ENCODE peak calls at places on chromosomes 13 and 19, in five cellular contexts. One of them, this sample, is unnamed.

GRCh38 chr19:18657590-18658365 is 20.9 kb downstream of the KLHL26 start:
- DNase-seq in GM23338: peak; percentile 78
- DNase-seq in transverse colon: no peak
- DNase-seq in epithelial cell of esophagus: no peak
- DNase-seq in fibroblast of the aortic adventitia: peak; percentile 81
- DNase-seq in this sample: no peak

GRCh38 chr19:34241513-34242337 is 12.6 kb upstream of the GARRE1 start:
- DNase-seq in fibroblast of the aortic adventitia: no peak
- DNase-seq in GM23338: peak; percentile 93
- DNase-seq in transverse colon: peak; percentile 75
- DNase-seq in epithelial cell of esophagus: peak; percentile 69
- DNase-seq in this sample: peak; percentile 46

GRCh38 chr19:39483141-39483540 is 2.5 kb downstream of the TIMM50 start:
- DNase-seq in epithelial cell of esophagus: no peak
- DNase-seq in GM23338: no peak
- DNase-seq in transverse colon: no peak
- DNase-seq in fibroblast of the aortic adventitia: no peak
- DNase-seq in this sample: no peak

GRCh38 chr13:98280176-98280510 is 103.1 kb upstream of the RNF113B start:
- DNase-seq in GM23338: no peak
- DNase-seq in transverse colon: no peak
- DNase-seq in epithelial cell of esophagus: no peak
- DNase-seq in fibroblast of the aortic adventitia: no peak
- DNase-seq in this sample: peak; percentile 53

GRCh38 chr19:33752945-33753344 is 43.7 kb upstream of the KCTD15 start:
- DNase-seq in transverse colon: no peak
- DNase-seq in epithelial cell of esophagus: no peak
- DNase-seq in GM23338: no peak
- DNase-seq in fibroblast of the aortic adventitia: no peak
- DNase-seq in this sample: no peak

GRCh38 chr13:51895906-51896888 is 34.4 kb downstream of the CCDC70 start:
- DNase-seq in transverse colon: peak; percentile 57
- DNase-seq in epithelial cell of esophagus: peak; percentile 58
- DNase-seq in fibroblast of the aortic adventitia: peak; percentile 66
- DNase-seq in GM23338: peak; percentile 81
- DNase-seq in this sample: peak; percentile 59

GRCh38 chr19:55586976-55587668 is 6.5 kb upstream of the ZNF579 start:
- DNase-seq in fibroblast of the aortic adventitia: peak; percentile 86
- DNase-seq in GM23338: peak; percentile 98
- DNase-seq in transverse colon: peak; percentile 96
- DNase-seq in epithelial cell of esophagus: peak; percentile 96
- DNase-seq in this sample: peak; percentile 98

GRCh38 chr13:107124129-107124718 is 556.3 kb upstream of the ARGLU1 start:
- DNase-seq in GM23338: peak; percentile 46
- DNase-seq in transverse colon: no peak
- DNase-seq in fibroblast of the aortic adventitia: peak; percentile 5
- DNase-seq in epithelial cell of esophagus: peak; percentile 19
- DNase-seq in this sample: no peak

GRCh38 chr19:46944918-46945628 is 74.6 kb upstream of the NPAS1 start:
- DNase-seq in epithelial cell of esophagus: no peak
- DNase-seq in fibroblast of the aortic adventitia: peak; percentile 43
- DNase-seq in transverse colon: peak; percentile 46
- DNase-seq in GM23338: peak; percentile 78
- DNase-seq in this sample: peak; percentile 74

GRCh38 chr13:100347941-100348340 is 240.6 kb downstream of the GGACT start:
- DNase-seq in epithelial cell of esophagus: peak; percentile 65
- DNase-seq in GM23338: no peak
- DNase-seq in fibroblast of the aortic adventitia: peak; percentile 60
- DNase-seq in transverse colon: no peak
- DNase-seq in this sample: no peak

GRCh38 chr19:56217039-56217949 is 15.2 kb downstream of the ZSCAN5C start:
- DNase-seq in fibroblast of the aortic adventitia: peak; percentile 17
- DNase-seq in GM23338: peak; percentile 77
- DNase-seq in transverse colon: no peak
- DNase-seq in epithelial cell of esophagus: peak; percentile 93
- DNase-seq in this sample: peak; percentile 9

GRCh38 chr19:48498576-48498879 is 13.1 kb downstream of the LMTK3 start:
- DNase-seq in GM23338: no peak
- DNase-seq in transverse colon: no peak
- DNase-seq in epithelial cell of esophagus: no peak
- DNase-seq in fibroblast of the aortic adventitia: no peak
- DNase-seq in this sample: no peak

DNA sequence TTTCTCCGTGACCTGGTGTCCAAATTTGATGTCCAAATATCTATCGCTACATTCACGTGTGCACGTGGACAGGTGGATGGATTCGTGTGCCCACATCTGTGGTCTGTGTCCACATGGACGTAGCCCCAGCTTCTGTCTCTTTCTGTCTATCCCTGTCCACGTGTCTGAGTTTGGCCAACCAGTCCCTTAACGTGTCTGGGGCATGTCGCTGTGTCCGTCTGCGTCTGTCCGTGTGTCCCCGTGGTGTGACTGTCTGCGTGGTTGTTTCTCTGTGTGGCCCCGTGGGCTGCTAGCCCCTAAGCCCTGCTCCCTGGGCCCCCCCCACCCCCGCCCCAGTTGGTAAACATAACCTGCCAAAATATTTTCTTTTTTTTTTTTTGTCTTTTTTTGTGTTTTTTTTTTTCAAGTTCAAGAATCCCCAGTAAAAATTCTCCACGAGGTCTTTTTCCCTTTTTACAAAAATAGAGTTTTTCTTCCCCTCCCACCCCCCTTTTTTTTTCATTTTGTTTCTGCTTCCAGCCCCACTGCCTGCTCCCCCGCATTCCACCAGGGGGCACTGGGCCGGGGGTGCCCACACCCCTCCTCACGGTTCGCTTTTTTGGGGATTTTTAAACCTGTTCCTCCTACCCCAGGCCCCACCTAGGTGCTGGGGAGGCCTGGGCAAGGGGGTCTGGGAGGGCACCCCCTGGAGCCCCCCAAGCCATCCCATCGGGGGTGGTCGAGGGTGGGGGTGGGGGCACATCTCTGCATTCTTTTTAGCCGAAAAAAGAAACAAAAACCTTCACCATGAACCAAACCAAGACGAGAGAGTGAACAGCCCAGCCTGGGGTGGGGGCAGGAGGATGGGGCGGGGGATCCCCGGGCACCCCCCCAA is 18.3 kb downstream of the PRKCSH start:
- DNase-seq in transverse colon: no peak
- DNase-seq in GM23338: peak; percentile 72
- DNase-seq in fibroblast of the aortic adventitia: no peak
- DNase-seq in epithelial cell of esophagus: no peak
- DNase-seq in this sample: no peak
- TF ChIP-seq CTCF in transverse colon: no peak
- TF ChIP-seq CTCF in GM23338: peak; percentile 97
- TF ChIP-seq CTCF in fibroblast of the aortic adventitia: peak; percentile 48
- TF ChIP-seq CTCF in epithelial cell of esophagus: peak; percentile 22
- TF ChIP-seq CTCF in this sample: peak; percentile 47

GRCh38 chr19:12937243-12938053 is 961 bp upstream of the CALR start:
- DNase-seq in GM23338: peak; percentile 91
- DNase-seq in fibroblast of the aortic adventitia: no peak
- DNase-seq in transverse colon: peak; percentile 48
- DNase-seq in epithelial cell of esophagus: no peak
- DNase-seq in this sample: no peak
- TF ChIP-seq CTCF in GM23338: no peak
- TF ChIP-seq CTCF in fibroblast of the aortic adventitia: no peak
- TF ChIP-seq CTCF in transverse colon: no peak
- TF ChIP-seq CTCF in epithelial cell of esophagus: no peak
- TF ChIP-seq CTCF in this sample: no peak

DNA sequence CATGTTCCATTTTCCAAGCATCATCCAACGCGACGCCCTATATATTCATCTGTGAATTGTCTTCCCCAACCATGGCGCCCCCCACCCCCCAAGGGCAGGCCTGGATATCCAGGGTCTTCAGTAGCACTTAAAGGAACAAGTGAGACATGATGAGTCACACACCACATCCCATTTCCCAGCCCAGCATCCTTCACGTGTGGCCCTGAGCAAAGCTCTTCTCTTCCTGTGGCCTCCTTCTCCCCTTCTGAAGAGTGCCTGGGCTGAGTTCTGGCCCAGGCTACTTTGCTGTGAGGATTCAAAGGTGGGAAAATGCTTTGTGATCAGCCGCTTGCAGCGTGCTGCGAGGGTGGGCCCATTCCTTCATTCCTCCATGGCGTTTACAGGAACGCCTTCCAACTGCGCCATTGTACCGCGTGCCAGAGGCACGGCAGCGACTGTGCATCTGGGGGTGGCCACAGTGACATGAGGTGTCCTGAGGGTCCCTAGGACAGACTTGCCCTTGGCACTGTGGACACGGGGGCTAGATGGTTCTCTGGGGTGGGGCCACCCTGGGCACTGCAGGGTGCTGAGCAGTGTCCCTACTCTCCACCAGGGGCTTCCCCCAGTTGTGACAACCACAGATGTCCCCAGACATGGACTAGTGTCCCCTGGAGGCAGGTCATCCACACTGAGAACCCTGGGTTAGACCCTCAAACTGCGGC is 11.7 kb downstream of the PLIN4 start:
- DNase-seq in epithelial cell of esophagus: peak; percentile 58
- DNase-seq in GM23338: no peak
- DNase-seq in fibroblast of the aortic adventitia: peak; percentile 31
- DNase-seq in transverse colon: no peak
- DNase-seq in this sample: no peak
- TF ChIP-seq CTCF in epithelial cell of esophagus: no peak
- TF ChIP-seq CTCF in GM23338: no peak
- TF ChIP-seq CTCF in fibroblast of the aortic adventitia: no peak
- TF ChIP-seq CTCF in transverse colon: no peak
- TF ChIP-seq CTCF in this sample: no peak

GRCh38 chr19:49866933-49867782 is at the start of gene PNKP:
- DNase-seq in epithelial cell of esophagus: peak; percentile 91
- DNase-seq in fibroblast of the aortic adventitia: peak; percentile 90
- DNase-seq in GM23338: peak; percentile 95
- DNase-seq in transverse colon: peak; percentile 92
- DNase-seq in this sample: peak; percentile 91

GRCh38 chr19:49871349-49871985 is 4.1 kb upstream of the PNKP start:
- DNase-seq in transverse colon: no peak
- DNase-seq in GM23338: no peak
- DNase-seq in epithelial cell of esophagus: no peak
- DNase-seq in fibroblast of the aortic adventitia: no peak
- DNase-seq in this sample: no peak

GRCh38 chr19:49869009-49869483 is 1.7 kb upstream of the PNKP start:
- DNase-seq in fibroblast of the aortic adventitia: no peak
- DNase-seq in epithelial cell of esophagus: no peak
- DNase-seq in GM23338: no peak
- DNase-seq in transverse colon: no peak
- DNase-seq in this sample: peak; percentile 91

GRCh38 chr19:49870309-49870901 is 3.0 kb upstream of the PNKP start:
- DNase-seq in epithelial cell of esophagus: no peak
- DNase-seq in GM23338: no peak
- DNase-seq in transverse colon: no peak
- DNase-seq in fibroblast of the aortic adventitia: no peak
- DNase-seq in this sample: no peak

DNA sequence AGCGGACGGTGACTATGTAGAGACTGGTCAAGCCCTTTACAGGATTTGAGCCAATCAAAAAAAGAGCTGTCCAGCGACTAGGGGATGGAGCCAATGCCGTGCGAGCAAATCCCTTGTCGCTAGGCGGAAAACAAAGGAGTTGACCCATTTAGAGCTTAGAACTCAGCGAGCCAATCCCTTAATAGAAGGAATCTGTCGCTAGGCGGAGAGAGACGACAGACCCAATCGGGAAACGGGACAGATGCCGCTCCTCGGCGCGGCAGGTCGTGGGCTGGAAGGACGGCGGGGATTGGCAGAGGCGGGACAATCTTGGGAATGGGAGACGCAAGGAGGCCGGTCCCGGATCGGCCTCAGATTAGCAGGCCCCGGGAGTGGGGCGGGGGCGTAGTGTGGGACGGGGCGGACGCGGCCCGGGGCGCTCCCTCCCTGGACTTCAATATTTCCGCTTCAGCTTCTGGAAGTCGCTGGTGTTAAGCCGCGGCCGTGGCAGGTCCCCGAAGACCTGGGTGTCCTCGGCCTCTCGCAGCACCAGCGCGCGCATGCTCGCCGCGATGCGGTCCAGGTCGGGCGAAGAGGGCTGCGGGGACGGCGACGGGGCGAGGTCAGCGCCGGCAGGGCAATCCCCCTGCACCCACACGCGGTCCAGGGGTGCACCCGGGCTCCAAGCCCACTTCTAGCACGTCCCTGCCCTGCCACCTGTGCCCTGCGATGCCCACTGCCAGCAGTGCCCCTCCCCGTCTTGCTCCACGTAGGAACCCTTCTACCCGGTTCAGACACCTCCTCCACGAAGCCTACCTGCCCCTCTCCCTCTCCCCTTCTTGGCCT is 2.3 kb upstream of the PNKP start:
- DNase-seq in epithelial cell of esophagus: peak; percentile 100
- DNase-seq in fibroblast of the aortic adventitia: peak; percentile 100
- DNase-seq in GM23338: peak; percentile 100
- DNase-seq in transverse colon: peak; percentile 97
- DNase-seq in this sample: peak; percentile 95
- TF ChIP-seq CTCF in epithelial cell of esophagus: no peak
- TF ChIP-seq CTCF in fibroblast of the aortic adventitia: peak; percentile 2
- TF ChIP-seq CTCF in GM23338: no peak
- TF ChIP-seq CTCF in transverse colon: no peak
- TF ChIP-seq CTCF in this sample: no peak

GRCh38 chr19:17541184-17541759 is 14.2 kb upstream of the COLGALT1 start:
- DNase-seq in transverse colon: no peak
- DNase-seq in GM23338: no peak
- DNase-seq in epithelial cell of esophagus: no peak
- DNase-seq in fibroblast of the aortic adventitia: no peak
- DNase-seq in this sample: no peak

GRCh38 chr19:17542042-17542441 is 13.4 kb upstream of the COLGALT1 start:
- DNase-seq in fibroblast of the aortic adventitia: no peak
- DNase-seq in transverse colon: no peak
- DNase-seq in GM23338: no peak
- DNase-seq in epithelial cell of esophagus: no peak
- DNase-seq in this sample: no peak

GRCh38 chr19:17540174-17540573 is 15.3 kb upstream of the COLGALT1 start:
- DNase-seq in epithelial cell of esophagus: no peak
- DNase-seq in fibroblast of the aortic adventitia: no peak
- DNase-seq in transverse colon: no peak
- DNase-seq in GM23338: no peak
- DNase-seq in this sample: no peak

GRCh38 chr19:17538684-17539287 is 16.7 kb upstream of the COLGALT1 start:
- DNase-seq in epithelial cell of esophagus: no peak
- DNase-seq in fibroblast of the aortic adventitia: no peak
- DNase-seq in transverse colon: no peak
- DNase-seq in GM23338: peak; percentile 36
- DNase-seq in this sample: no peak

DNA sequence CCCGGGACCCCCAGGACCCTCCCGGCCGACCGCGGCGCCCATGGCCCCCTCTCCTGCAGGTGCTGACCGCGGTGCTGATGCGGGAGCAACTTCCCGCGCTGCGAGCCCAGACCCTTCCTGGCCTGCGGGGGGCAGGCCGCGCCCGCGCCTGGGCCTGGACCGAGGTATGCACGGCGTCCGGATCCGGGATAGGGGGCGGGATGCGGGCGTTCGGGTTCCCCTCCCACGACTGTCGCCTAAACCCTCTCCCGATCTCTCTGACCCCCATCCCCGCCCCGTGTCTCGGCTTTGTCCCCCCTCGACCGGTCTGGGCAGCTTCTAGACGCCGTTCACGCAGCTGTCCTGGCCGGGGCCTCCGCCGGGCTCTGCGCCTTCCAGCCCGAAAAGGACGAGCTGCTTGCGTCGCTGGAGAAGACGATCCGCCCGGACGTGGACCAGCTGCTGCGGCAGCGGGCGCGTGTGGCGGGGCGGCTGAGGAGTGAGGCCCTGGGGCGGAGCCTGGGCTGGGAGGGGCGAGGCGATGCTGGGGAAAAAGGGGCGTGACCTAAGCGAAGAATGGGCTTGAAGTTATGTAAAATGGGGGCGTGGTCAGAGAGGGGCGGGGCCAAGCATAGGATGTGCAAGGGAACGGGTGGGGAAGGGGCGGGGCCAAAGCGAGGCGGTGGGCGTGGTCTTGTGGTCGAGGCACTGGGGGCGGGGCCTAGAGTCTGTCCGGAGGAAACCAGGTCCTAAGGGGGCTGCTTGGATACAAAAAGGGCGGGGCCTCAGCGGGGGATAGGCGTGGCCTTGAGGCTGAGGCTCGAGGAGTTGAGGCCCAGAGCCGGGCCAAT is 15.9 kb upstream of the COLGALT1 start:
- DNase-seq in epithelial cell of esophagus: peak; percentile 93
- DNase-seq in transverse colon: peak; percentile 90
- DNase-seq in fibroblast of the aortic adventitia: peak; percentile 93
- DNase-seq in GM23338: peak; percentile 100
- DNase-seq in this sample: peak; percentile 99
- TF ChIP-seq CTCF in epithelial cell of esophagus: no peak
- TF ChIP-seq CTCF in transverse colon: peak; percentile 19
- TF ChIP-seq CTCF in fibroblast of the aortic adventitia: peak; percentile 40
- TF ChIP-seq CTCF in GM23338: no peak
- TF ChIP-seq CTCF in this sample: no peak

This sample was measured in nephron progenitor cell.